ENCODE peak calls at places on chromosomes 12 and 14, in seven cellular contexts. K is Karpas-422, N is DND-41, I is mesendoderm, E is HepG2, L is PC-3, D is GM23248. P is an unnamed sample.

GRCh38 chr12:54172102-54172630 is 16.6 kb downstream of the SMUG1 start:
- DNase-seq in N (no peak), I (no peak), K (no peak), L (no peak), D (no peak), E (no peak), P (no peak)

GRCh38 chr12:106521901-106522300 is 60.9 kb upstream of the RFX4 start:
- DNase-seq in N (no peak), K (no peak), D (no peak), E (no peak), L (no peak), I (no peak), P (no peak)

GRCh38 chr12:28879379-28879778 is 269.7 kb upstream of the FAR2 start:
- DNase-seq in E (no peak), L (no peak), K (peak; percentile 48), D (no peak), N (no peak), I (no peak), P (no peak)

GRCh38 chr14:106491851-106492250 is 965.5 kb downstream of the TMEM121 start:
- DNase-seq in E (no peak), N (peak; percentile 36), L (peak; percentile 9), I (peak; percentile 5), K (peak; percentile 76), D (peak; percentile 0), P (no peak)

GRCh38 chr12:90331821-90332220 is 623.2 kb downstream of the CCER1 start:
- DNase-seq in D (no peak), K (no peak), N (no peak), I (no peak), L (no peak), E (no peak), P (no peak)

GRCh38 chr12:15278816-15279658 is 43.3 kb upstream of the PTPRO start:
- DNase-seq in E (no peak), I (no peak), D (peak; percentile 88), K (peak; percentile 48), N (no peak), L (peak; percentile 88), P (peak; percentile 33)

GRCh38 chr12:130958557-130959140 is 4.9 kb downstream of the ADGRD1 start:
- DNase-seq in E (no peak), N (no peak), I (no peak), L (no peak), D (no peak), K (no peak), P (no peak)

GRCh38 chr12:74043343-74043742 is 494.3 kb upstream of the ATXN7L3B start:
- DNase-seq in I (peak; percentile 23), N (no peak), K (no peak), D (peak; percentile 0), L (peak; percentile 99), E (no peak), P (no peak)

GRCh38 chr12:80763874-80764273 is 47.2 kb downstream of the MYF5 start:
- DNase-seq in N (peak; percentile 5), D (peak; percentile 60), K (peak; percentile 86), I (peak; percentile 60), E (peak; percentile 52), L (peak; percentile 60), P (no peak)

GRCh38 chr14:88611878-88612277 is 49.0 kb downstream of the ZC3H14 start:
- DNase-seq in K (no peak), N (no peak), I (no peak), D (peak; percentile 28), L (no peak), E (no peak), P (no peak)

GRCh38 chr14:100541621-100542560 is 45.3 kb downstream of the BEGAIN start:
- DNase-seq in I (no peak), E (no peak), K (no peak), L (no peak), N (no peak), D (no peak), P (no peak)
- H3K9ac ChIP-seq in I (no peak overlapping the region), E (no peak overlapping the region), K (no peak overlapping the region), L (no peak overlapping the region), N (no peak overlapping the region), D (no peak overlapping the region), P (no peak overlapping the region)

DNA sequence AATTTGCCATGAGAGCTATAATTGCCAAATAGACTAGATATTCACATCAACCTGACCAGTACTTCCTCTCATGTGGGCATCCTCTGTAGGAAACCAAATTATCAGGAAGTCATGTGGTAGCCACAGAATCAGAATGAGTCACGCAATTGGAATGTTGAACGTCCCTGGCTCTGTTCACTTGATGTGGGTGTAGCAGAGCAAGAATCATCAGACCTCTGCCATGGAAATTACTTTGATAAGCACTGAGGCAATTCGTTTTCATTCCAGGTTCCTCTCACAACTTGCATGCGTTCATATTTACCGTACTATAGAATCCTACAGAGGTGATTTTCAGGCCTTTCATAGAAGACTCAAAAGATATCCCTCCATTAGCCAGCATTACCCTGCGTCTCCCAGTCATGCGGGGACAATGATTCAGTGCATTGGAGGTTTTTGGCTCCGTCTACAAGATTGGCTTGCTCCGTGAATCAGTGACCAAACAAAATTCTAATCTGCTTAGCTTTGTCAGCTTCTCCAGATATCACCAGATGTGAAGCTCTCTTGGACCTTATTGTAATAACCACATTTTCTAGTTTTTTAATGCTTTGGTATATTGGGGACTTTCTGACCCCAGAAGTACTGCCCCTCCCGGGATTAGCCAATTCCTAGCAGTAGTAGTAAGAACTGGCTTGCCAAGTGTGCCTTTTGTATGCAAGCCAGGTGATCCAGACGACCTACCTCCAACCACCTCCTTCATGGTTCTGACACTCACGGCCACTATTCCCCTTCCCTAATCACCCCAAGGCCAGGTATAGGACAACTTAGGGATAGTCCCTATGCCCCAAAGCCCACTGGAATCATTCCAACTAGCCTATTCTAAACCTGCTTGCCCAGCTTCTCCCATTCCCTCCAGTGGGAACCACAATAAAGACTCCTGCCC is 133.4 kb downstream of the KICS2 start:
- DNase-seq in I (peak; percentile 94), D (peak; percentile 96), L (peak; percentile 98), E (peak; percentile 39), K (no peak), N (no peak), P (peak; percentile 81)
- H3K9ac ChIP-seq in I (no peak overlapping the region), D (peak overlapping the region; percentile 54), L (peak overlapping the region; percentile 12), E (no peak overlapping the region), K (no peak overlapping the region), N (no peak overlapping the region), P (no peak overlapping the region)

GRCh38 chr14:103624860-103625259 is 4.2 kb upstream of the KLC1 start:
- DNase-seq in K (peak; percentile 51), D (peak; percentile 96), I (peak; percentile 74), E (peak; percentile 46), L (peak; percentile 94), N (no peak), P (peak; percentile 71)
- H3K9ac ChIP-seq in K (peak overlapping the region; percentile 54), D (peak overlapping the region; percentile 80), I (no peak overlapping the region), E (no peak overlapping the region), L (peak overlapping the region; percentile 69), N (no peak overlapping the region), P (no peak overlapping the region)

GRCh38 chr14:89918721-89919120 is 35.8 kb downstream of the EFCAB11 start:
- DNase-seq in K (no peak), D (no peak), E (no peak), N (no peak), L (no peak), I (no peak), P (no peak)

GRCh38 chr14:89910706-89911017 is 43.9 kb downstream of the EFCAB11 start:
- DNase-seq in L (no peak), K (no peak), N (no peak), D (no peak), E (no peak), I (no peak), P (no peak)

GRCh38 chr14:89911018-89911919 is 43.3 kb downstream of the EFCAB11 start:
- DNase-seq in N (no peak), E (peak; percentile 91), K (no peak), L (peak; percentile 40), I (peak; percentile 55), D (peak; percentile 72), P (peak; percentile 38)

GRCh38 chr14:89912667-89913211 is 41.8 kb downstream of the EFCAB11 start:
- DNase-seq in N (no peak), L (peak; percentile 68), D (peak; percentile 99), K (no peak), E (peak; percentile 59), I (peak; percentile 75), P (no peak)

GRCh38 chr14:89915114-89915878 is 39.2 kb downstream of the EFCAB11 start:
- DNase-seq in D (peak; percentile 86), K (peak; percentile 90), I (peak; percentile 63), E (peak; percentile 59), L (peak; percentile 86), N (peak; percentile 73), P (peak; percentile 60)
- H3K9ac ChIP-seq in D (peak overlapping the region; percentile 52), K (no peak overlapping the region), I (no peak overlapping the region), E (no peak overlapping the region), L (peak overlapping the region; percentile 19), N (no peak overlapping the region), P (no peak overlapping the region)

DNA sequence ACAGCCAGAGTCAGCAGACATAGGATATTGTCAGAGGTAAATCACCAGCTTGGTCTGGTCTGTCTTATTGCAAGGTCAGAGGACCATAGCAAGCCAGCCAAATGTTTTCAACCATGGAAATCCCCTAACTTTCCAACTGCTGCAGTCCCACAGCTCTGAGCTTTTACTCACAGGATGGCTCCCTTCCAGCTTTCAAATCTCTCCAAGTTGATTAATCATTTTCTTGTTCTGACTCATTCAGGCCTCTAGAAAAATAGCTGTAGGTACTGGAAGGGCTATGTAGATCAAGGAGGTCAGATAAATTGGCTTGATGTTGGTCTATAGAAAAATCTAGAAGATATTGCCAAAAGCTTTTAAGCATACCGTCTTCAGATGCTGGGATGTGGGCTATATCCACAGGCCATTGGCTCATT is 413.1 kb downstream of the RAD51B start:
- DNase-seq in K (no peak), N (no peak), L (peak; percentile 99), D (peak; percentile 99), E (peak; percentile 67), I (no peak), P (peak; percentile 70)
- H3K9ac ChIP-seq in K (no peak overlapping the region), N (no peak overlapping the region), L (peak overlapping the region; percentile 79), D (peak overlapping the region; percentile 66), E (no peak overlapping the region), I (no peak overlapping the region), P (no peak overlapping the region)

GRCh38 chr14:60720391-60720790 is 3.8 kb downstream of the SIX4 start:
- DNase-seq in K (no peak), L (no peak), D (no peak), E (no peak), N (no peak), I (peak; percentile 58), P (no peak)
- H3K9ac ChIP-seq in K (peak overlapping the region; percentile 89), L (no peak overlapping the region), D (no peak overlapping the region), E (peak overlapping the region; percentile 62), N (no peak overlapping the region), I (no peak overlapping the region), P (no peak overlapping the region)